ENCODE peak calls at places on chromosomes 1 and 21, in nine cellular contexts. V, U, X, R, K, F, L, S and D are unnamed samples.
A peak's percentile ranks its signal among the peaks of the same experiment; 100 is the strongest.

GRCh38 chr1:3170566-3171453 is 101.8 kb downstream of the PRDM16 start:
- DNase-seq in V (no peak), U (no peak), X (no peak), R (no peak), K (peak; percentile 87), F (no peak), L (peak; percentile 58), S (no peak), D (no peak)

GRCh38 chr1:45007311-45007710 is 3.8 kb downstream of the HECTD3 start:
- DNase-seq in V (no peak), U (no peak), X (no peak), R (no peak), K (no peak), F (no peak), L (no peak), S (no peak), D (no peak)

GRCh38 chr1:210384625-210385024 is 55.9 kb downstream of the HHAT start:
- DNase-seq in V (peak; percentile 33), U (no peak), X (no peak), R (no peak), K (no peak), F (no peak), L (no peak), S (no peak), D (no peak)

GRCh38 chr1:58570817-58571216 is 6.2 kb downstream of the TACSTD2 start:
- DNase-seq in V (no peak), U (no peak), X (no peak), R (no peak), K (peak; percentile 45), F (no peak), L (no peak), S (no peak), D (no peak)

GRCh38 chr1:41976671-41977070 is 57.9 kb upstream of the HIVEP3 start:
- DNase-seq in V (no peak), U (no peak), X (no peak), R (no peak), K (no peak), F (no peak), L (no peak), S (no peak), D (no peak)

GRCh38 chr21:33478858-33479678 is 706 bp downstream of the TMEM50B start:
- DNase-seq in V (no peak), U (no peak), X (no peak), R (peak; percentile 10), K (no peak), F (peak; percentile 2), L (peak; percentile 32), S (no peak), D (peak; percentile 16)

GRCh38 chr1:49526672-49527071 is 497.1 kb downstream of the AGBL4 start:
- DNase-seq in V (no peak), U (no peak), X (no peak), R (no peak), K (no peak), F (no peak), L (no peak), S (no peak), D (no peak)

GRCh38 chr1:941588-942383 is 17.3 kb downstream of the NOC2L start:
- DNase-seq in V (no peak), U (no peak), X (no peak), R (no peak), K (no peak), F (no peak), L (peak; percentile 84), S (peak; percentile 85), D (no peak)

GRCh38 chr1:215754112-215754511 is 187.0 kb downstream of the KCTD3 start:
- DNase-seq in V (no peak), U (no peak), X (no peak), R (no peak), K (no peak), F (no peak), L (no peak), S (no peak), D (no peak)

GRCh38 chr1:76782777-76783176 is 84.5 kb upstream of the ST6GALNAC5 start:
- DNase-seq in V (peak; percentile 63), U (no peak), X (no peak), R (no peak), K (no peak), F (no peak), L (peak; percentile 14), S (no peak), D (no peak)

GRCh38 chr1:107486365-107486764 is 345.5 kb downstream of the NTNG1 start:
- DNase-seq in V (no peak), U (no peak), X (no peak), R (no peak), K (no peak), F (no peak), L (no peak), S (no peak), D (no peak)